ENCODE peak calls at places on chromosomes 11 and 22, in five cellular contexts. H, X, I, O and C are unnamed samples.
A peak's percentile ranks its signal among the peaks of the same experiment; 100 is the strongest.

GRCh38 chr11:10192036-10192435 is 102.0 kb downstream of the SBF2 start:
- DNase-seq in I (no peak), H (no peak), X (no peak), O (no peak), C (no peak)

GRCh38 chr11:8109675-8110074 is 28.7 kb downstream of the TUB start:
- DNase-seq in X (no peak), O (no peak), H (no peak), I (no peak), C (no peak)

GRCh38 chr11:122103366-122103765 is 12.6 kb downstream of the BLID start:
- DNase-seq in O (no peak), X (no peak), H (no peak), I (no peak), C (no peak)

GRCh38 chr11:104547996-104548661 is 350.1 kb downstream of the CASP12 start:
- DNase-seq in X (no peak), I (no peak), H (no peak), O (no peak), C (no peak)

GRCh38 chr11:17930544-17931144 is 82.2 kb downstream of the SERGEF start:
- DNase-seq in I (no peak), H (no peak), O (no peak), X (no peak), C (no peak)

GRCh38 chr11:35248558-35249323 is 109.8 kb downstream of the CD44 start:
- DNase-seq in X (no peak), I (no peak), O (no peak), H (no peak), C (no peak)

GRCh38 chr11:44812971-44813370 is 86.2 kb downstream of the TSPAN18 start:
- DNase-seq in H (no peak), I (no peak), X (no peak), O (no peak), C (no peak)

GRCh38 chr11:61069427-61069826 is 32.9 kb upstream of the CD5 start:
- DNase-seq in X (no peak), I (no peak), H (no peak), O (no peak), C (no peak)

GRCh38 chr11:120579601-120580000 is 68.1 kb downstream of the GRIK4 start:
- DNase-seq in H (no peak), X (no peak), O (no peak), I (no peak), C (no peak)

GRCh38 chr22:30127749-30128166 is 47.5 kb downstream of the HORMAD2 start:
- DNase-seq in I (no peak), X (no peak), O (no peak), H (no peak), C (no peak)

GRCh38 chr11:130771708-130772107 is 144.6 kb downstream of the SNX19 start:
- DNase-seq in O (no peak), H (no peak), I (no peak), X (no peak), C (no peak)

GRCh38 chr11:93572621-93573020 is 29.4 kb upstream of the SMCO4 start:
- DNase-seq in H (no peak), O (no peak), I (no peak), X (no peak), C (no peak)

GRCh38 chr11:46666516-46666915 is 33.9 kb downstream of the ARHGAP1 start:
- DNase-seq in O (no peak), H (no peak), I (no peak), X (no peak), C (no peak)

GRCh38 chr11:82733444-82734119 is at the start of gene FAM181B:
- DNase-seq in X (no peak), H (peak; percentile 49), I (no peak), O (peak; percentile 85), C (peak; percentile 89)

GRCh38 chr22:24518774-24519485 is 23.8 kb downstream of the UPB1 start:
- DNase-seq in H (no peak), I (no peak), X (no peak), O (no peak), C (no peak)

GRCh38 chr11:120327311-120327710 is 2.2 kb downstream of the TLCD5 start:
- DNase-seq in X (no peak), O (no peak), I (no peak), H (no peak), C (no peak)

GRCh38 chr22:20422271-20422958 is 15.2 kb downstream of the SCARF2 start:
- DNase-seq in H (no peak), I (no peak), X (no peak), O (no peak), C (peak; percentile 97)

GRCh38 chr22:27113211-27114030 is 456.0 kb downstream of the MIAT start:
- DNase-seq in X (peak; percentile 63), O (no peak), H (no peak), I (no peak), C (no peak)

GRCh38 chr11:95338430-95338991 is 107.5 kb upstream of the SESN3 start:
- DNase-seq in X (no peak), I (no peak), H (no peak), O (peak; percentile 55), C (no peak)

GRCh38 chr11:130725417-130726233 is 190.7 kb downstream of the SNX19 start:
- DNase-seq in H (no peak), I (no peak), O (no peak), X (no peak), C (no peak)

GRCh38 chr11:27391336-27392015 is 28.5 kb upstream of the CCDC34 start:
- DNase-seq in H (no peak), I (no peak), O (no peak), X (no peak), C (no peak)

GRCh38 chr11:111833524-111833923 is 37.9 kb downstream of the ALG9 start:
- DNase-seq in I (no peak), H (no peak), O (no peak), X (peak; percentile 19), C (no peak)

GRCh38 chr11:7635137-7635536 is 38.2 kb downstream of the CYB5R2 start:
- DNase-seq in O (no peak), X (no peak), H (no peak), I (no peak), C (no peak)

GRCh38 chr11:83265331-83265730 is 20.8 kb downstream of the CCDC90B start:
- DNase-seq in O (no peak), H (no peak), I (no peak), X (no peak), C (no peak)

GRCh38 chr22:30310881-30311771 is 15.6 kb downstream of the TBC1D10A start:
- DNase-seq in X (no peak), I (no peak), O (no peak), H (no peak), C (no peak)

GRCh38 chr11:94649254-94649653 is 82.1 kb downstream of the PIWIL4 start:
- DNase-seq in O (no peak), I (no peak), X (no peak), H (no peak), C (peak; percentile 71)

GRCh38 chr22:37008365-37008764 is 10.9 kb downstream of the TST start:
- DNase-seq in O (no peak), X (no peak), I (no peak), H (no peak), C (no peak)

GRCh38 chr11:78229106-78229505 is 40.4 kb downstream of the USP35 start:
- DNase-seq in X (no peak), H (no peak), O (no peak), I (no peak), C (no peak)

GRCh38 chr11:78230161-78230877 is 41.6 kb downstream of the USP35 start:
- DNase-seq in H (no peak), I (no peak), O (peak; percentile 26), X (no peak), C (peak; percentile 54)

GRCh38 chr11:78227906-78228305 is 39.2 kb downstream of the USP35 start:
- DNase-seq in H (no peak), X (no peak), O (no peak), I (no peak), C (no peak)

GRCh38 chr11:78226684-78227680 is 38.3 kb downstream of the USP35 start:
- DNase-seq in I (peak; percentile 43), X (no peak), O (no peak), H (no peak), C (no peak)

GRCh38 chr11:78228467-78228866 is 39.7 kb downstream of the USP35 start:
- DNase-seq in X (peak; percentile 65), O (no peak), H (peak; percentile 52), I (peak; percentile 51), C (peak; percentile 72)
- TF ChIP-seq TAF1 in X (no peak), O (no peak), H (no peak), I (no peak), C (no peak)

GRCh38 chr22:25558341-25558740 is 6.1 kb upstream of the GRK3 start:
- DNase-seq in O (no peak), H (no peak), X (no peak), I (no peak), C (no peak)
- TF ChIP-seq SIN3A in O (no peak), H (no peak), X (no peak), I (no peak), C (no peak)

GRCh38 chr11:131874070-131874469 is 503.7 kb downstream of the NTM start:
- DNase-seq in I (no peak), O (no peak), X (no peak), H (no peak), C (no peak)

GRCh38 chr11:131871061-131871460 is 500.6 kb downstream of the NTM start:
- DNase-seq in I (no peak), H (no peak), X (no peak), O (no peak), C (no peak)

GRCh38 chr11:131877246-131877645 is 506.8 kb downstream of the NTM start:
- DNase-seq in H (no peak), O (no peak), I (no peak), X (no peak), C (no peak)

GRCh38 chr11:131880279-131880678 is 509.9 kb downstream of the NTM start:
- DNase-seq in O (no peak), H (no peak), X (no peak), I (no peak), C (no peak)

DNA sequence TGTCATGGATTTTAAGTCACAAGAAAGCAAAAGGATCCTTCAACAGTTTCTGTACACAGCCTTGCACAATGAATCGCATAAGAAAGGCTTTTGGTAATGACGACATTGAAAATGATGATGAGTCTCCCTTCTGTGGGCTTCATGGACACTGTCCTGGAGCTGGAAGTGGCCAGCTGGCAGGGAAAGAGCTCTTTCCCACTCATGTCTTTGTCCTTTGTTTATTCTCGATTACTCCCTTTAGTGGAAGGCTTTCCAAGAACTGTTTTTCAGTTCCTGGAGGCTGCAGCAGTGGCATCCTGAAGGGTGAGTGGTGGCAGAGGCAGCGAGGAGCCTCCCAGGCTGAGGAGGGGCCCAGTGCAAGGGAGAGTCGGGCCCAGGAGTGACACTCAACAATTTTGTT is 505.2 kb downstream of the NTM start:
- DNase-seq in O (no peak), X (no peak), H (no peak), I (no peak), C (no peak)
- TF ChIP-seq MAX in O (no peak), X (no peak), H (no peak), I (no peak), C (no peak)

GRCh38 chr11:72842126-72842525 is 27.9 kb downstream of the ATG16L2 start:
- DNase-seq in H (no peak), X (no peak), I (no peak), O (no peak), C (no peak)

GRCh38 chr11:72840780-72841179 is 26.6 kb downstream of the ATG16L2 start:
- DNase-seq in O (no peak), X (no peak), I (no peak), H (no peak), C (no peak)

GRCh38 chr11:72836111-72836510 is 21.9 kb downstream of the ATG16L2 start:
- DNase-seq in H (no peak), I (no peak), O (no peak), X (no peak), C (no peak)

GRCh38 chr11:72841397-72841796 is 27.2 kb downstream of the ATG16L2 start:
- DNase-seq in X (no peak), I (no peak), H (no peak), O (no peak), C (no peak)

GRCh38 chr11:72838691-72839305 is 24.6 kb downstream of the ATG16L2 start:
- DNase-seq in H (no peak), I (no peak), O (no peak), X (no peak), C (no peak)
- TF ChIP-seq TAF1 in H (no peak), I (no peak), O (no peak), X (no peak), C (no peak)